ENCODE peak calls at places on chromosome 1, in seven cellular contexts. F, A, J, Y, L, G and H are unnamed samples.

GRCh38 chr1:239944666-239945065 is 147.0 kb upstream of the FMN2 start:
- DNase-seq in G (no peak), J (no peak), A (no peak), L (no peak), Y (no peak), F (no peak), H (no peak)

GRCh38 chr1:51583532-51583931 is 33.4 kb upstream of the OSBPL9 start:
- DNase-seq in G (peak), J (no peak), A (peak), Y (no peak), L (no peak), F (no peak), H (no peak)

GRCh38 chr1:153404768-153405167 is 11.6 kb upstream of the S100A7A start:
- DNase-seq in G (no peak), A (peak), J (peak), Y (peak), L (peak), F (peak), H (peak)

GRCh38 chr1:53060580-53060979 is 1.4 kb upstream of the PODN start:
- DNase-seq in L (no peak), F (no peak), J (no peak), Y (no peak), G (peak), A (no peak), H (no peak)

GRCh38 chr1:200305806-200306205 is 104.0 kb downstream of the ZNF281 start:
- DNase-seq in J (no peak), A (no peak), F (no peak), Y (no peak), G (no peak), L (no peak), H (no peak)

GRCh38 chr1:15749399-15750291 is 7.3 kb downstream of the TMEM82 start:
- DNase-seq in G (no peak), J (no peak), F (no peak), Y (no peak), L (no peak), A (no peak), H (peak)

GRCh38 chr1:226674892-226675719 is 64.0 kb downstream of the ITPKB start:
- DNase-seq in A (no peak), G (no peak), F (no peak), L (no peak), J (no peak), Y (no peak), H (no peak)

GRCh38 chr1:11321656-11322491 is 48.9 kb downstream of the UBIAD1 start:
- DNase-seq in F (no peak), L (no peak), G (no peak), Y (no peak), A (no peak), J (no peak), H (peak)

GRCh38 chr1:14238472-14239059 is 359.9 kb upstream of the KAZN start:
- DNase-seq in G (no peak), F (no peak), Y (no peak), J (no peak), A (no peak), L (no peak), H (no peak)

DNA sequence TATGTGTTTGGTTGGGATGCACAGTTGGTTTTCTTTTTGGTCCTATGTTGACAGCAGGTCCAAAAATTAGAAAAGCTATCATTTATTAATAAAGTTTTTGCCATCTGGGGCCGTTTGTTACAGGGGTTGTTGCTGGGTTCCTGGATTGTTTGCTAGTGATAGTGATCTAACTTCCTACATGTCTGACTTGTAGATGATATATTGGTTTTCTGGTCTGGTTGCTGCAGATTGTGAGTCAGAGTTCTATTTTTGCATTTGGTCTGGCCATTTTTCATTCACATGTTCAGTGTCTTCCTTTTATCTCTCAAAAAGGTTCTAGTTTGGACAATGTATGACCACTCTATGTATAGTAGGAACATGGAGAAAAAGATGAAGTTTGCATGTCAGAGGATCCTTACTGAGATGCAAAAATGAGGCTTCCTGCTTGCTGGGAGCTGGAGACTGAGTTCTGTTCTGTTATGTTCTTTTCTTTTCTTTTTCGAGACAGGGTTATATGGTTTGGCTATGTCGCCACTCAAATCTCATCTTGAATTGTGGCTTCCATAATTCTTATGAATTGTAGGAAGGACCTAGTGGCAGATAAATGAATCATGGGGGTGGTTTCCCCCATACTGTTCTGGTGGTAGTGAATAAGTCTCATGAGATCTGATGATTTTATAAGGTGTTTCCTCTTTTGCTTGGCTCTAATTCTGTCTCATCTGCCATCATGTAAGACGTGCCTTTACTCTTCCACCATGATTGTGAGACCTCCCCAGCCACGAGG is 4.1 kb upstream of the NVL start:
- DNase-seq in A (no peak), L (no peak), F (no peak), J (no peak), Y (no peak), G (peak), H (no peak)
- TF ChIP-seq USF2 in A (no peak), L (no peak), F (no peak), J (no peak), Y (no peak), G (no peak), H (no peak)

DNA sequence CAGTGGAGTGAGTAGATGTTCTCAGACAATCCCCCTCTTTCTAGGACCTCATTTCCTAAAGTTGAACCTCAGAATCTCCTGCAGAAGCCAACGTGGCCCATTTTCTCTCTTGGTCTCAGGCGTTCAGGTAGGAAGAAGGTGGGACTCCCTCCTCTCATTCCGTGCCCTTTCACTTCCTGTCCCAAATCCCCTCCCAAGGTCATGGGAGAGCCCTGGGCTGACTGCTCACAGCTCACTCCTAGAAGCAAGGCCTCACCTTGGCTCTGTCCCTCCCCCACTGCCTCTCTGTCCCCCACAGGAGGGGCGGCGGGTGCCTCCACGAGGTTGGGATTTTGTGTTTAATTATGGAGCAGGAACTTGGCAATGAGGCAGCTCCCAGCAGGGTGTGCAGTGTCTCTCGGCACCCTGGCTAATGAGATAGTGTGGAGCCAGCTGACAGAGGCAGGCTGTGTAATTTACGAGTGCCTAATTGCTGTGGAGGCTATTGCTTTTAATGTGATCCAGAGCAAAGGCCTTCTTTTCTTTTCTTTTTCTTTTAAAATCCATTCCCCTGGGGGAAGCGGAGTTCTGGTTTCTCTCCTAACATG is 9.1 kb upstream of the CDK18 start:
- DNase-seq in L (no peak), G (no peak), Y (peak), F (no peak), A (no peak), J (no peak), H (no peak)
- TF ChIP-seq USF2 in L (no peak), G (no peak), Y (no peak), F (no peak), A (no peak), J (no peak), H (no peak)

GRCh38 chr1:230926182-230926581 is 52.5 kb downstream of the TTC13 start:
- DNase-seq in A (no peak), F (no peak), J (no peak), G (no peak), Y (no peak), L (no peak), H (no peak)

GRCh38 chr1:230916607-230917283 is 48.4 kb upstream of the C1orf198 start:
- DNase-seq in J (no peak), Y (no peak), L (no peak), A (no peak), G (no peak), F (no peak), H (no peak)

GRCh38 chr1:230919201-230919600 is 50.9 kb upstream of the C1orf198 start:
- DNase-seq in A (no peak), L (no peak), G (no peak), J (no peak), Y (no peak), F (no peak), H (no peak)

GRCh38 chr1:230917284-230918135 is 49.2 kb upstream of the C1orf198 start:
- DNase-seq in Y (peak), F (peak), A (peak), G (peak), J (peak), L (peak), H (peak)

DNA sequence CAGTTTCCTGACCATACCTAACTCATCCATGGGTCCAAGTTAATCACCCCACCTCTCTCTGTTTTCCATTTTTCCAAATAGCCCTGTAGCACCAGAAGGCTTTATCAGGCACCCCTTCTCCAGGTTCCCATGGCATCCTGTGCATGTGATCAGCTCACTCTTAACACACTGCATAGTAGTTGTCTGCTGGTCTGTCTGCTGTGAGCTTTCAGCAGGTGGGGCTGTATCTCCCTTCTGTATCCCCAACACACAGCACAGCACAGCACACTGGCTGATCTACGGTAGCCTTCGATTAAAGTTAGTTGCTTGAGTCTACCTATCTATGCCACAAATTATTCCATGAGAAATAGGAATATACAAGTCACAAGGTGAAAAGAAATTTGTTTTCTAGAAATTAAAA is 54.3 kb upstream of the C1orf198 start:
- DNase-seq in L (no peak), Y (no peak), G (no peak), A (no peak), J (no peak), F (no peak), H (no peak)
- TF ChIP-seq USF2 in L (no peak), Y (no peak), G (no peak), A (no peak), J (no peak), F (no peak), H (no peak)

GRCh38 chr1:222634180-222635013 is 16.5 kb downstream of the MIA3 start:
- DNase-seq in L (no peak), F (peak), G (peak), J (peak), Y (peak), A (peak), H (peak)
- TF ChIP-seq USF2 in L (no peak), F (no peak), G (no peak), J (no peak), Y (no peak), A (no peak), H (no peak)

GRCh38 chr1:29284286-29284960 is 48.1 kb downstream of the PTPRU start:
- DNase-seq in A (no peak), G (no peak), Y (no peak), L (no peak), F (no peak), J (no peak), H (no peak)

GRCh38 chr1:29286194-29286767 is 50.0 kb downstream of the PTPRU start:
- DNase-seq in J (no peak), F (no peak), L (no peak), G (no peak), Y (no peak), A (no peak), H (no peak)

GRCh38 chr1:29285771-29286170 is 49.4 kb downstream of the PTPRU start:
- DNase-seq in J (no peak), G (no peak), L (no peak), F (no peak), Y (no peak), A (no peak), H (no peak)

GRCh38 chr1:29283804-29284195 is 47.5 kb downstream of the PTPRU start:
- DNase-seq in F (no peak), Y (no peak), G (no peak), L (no peak), J (peak), A (no peak), H (no peak)

GRCh38 chr1:29284961-29285560 is 48.7 kb downstream of the PTPRU start:
- DNase-seq in A (no peak), L (no peak), Y (no peak), J (no peak), G (no peak), F (no peak), H (no peak)
- TF ChIP-seq USF2 in A (no peak), L (no peak), Y (no peak), J (no peak), G (no peak), F (no peak), H (no peak)

GRCh38 chr1:61053712-61054608 is 28.4 kb upstream of the NFIA start:
- DNase-seq in Y (peak), J (peak), F (no peak), L (no peak), G (no peak), A (no peak), H (peak)
- TF ChIP-seq USF2 in Y (no peak), J (no peak), F (no peak), L (no peak), G (no peak), A (no peak), H (no peak)

GRCh38 chr1:18945401-18945849 is 11.1 kb downstream of the IFFO2 start:
- DNase-seq in F (no peak), G (peak), A (no peak), J (peak), Y (no peak), L (no peak), H (no peak)
- TF ChIP-seq USF2 in F (no peak), G (no peak), A (no peak), J (no peak), Y (no peak), L (no peak), H (no peak)

GRCh38 chr1:2236695-2237677 is 8.9 kb downstream of the SKI start:
- DNase-seq in J (no peak), F (no peak), Y (no peak), G (no peak), A (no peak), L (no peak), H (no peak)
- TF ChIP-seq USF2 in J (no peak), F (no peak), Y (no peak), G (no peak), A (no peak), L (no peak), H (no peak)

DNA sequence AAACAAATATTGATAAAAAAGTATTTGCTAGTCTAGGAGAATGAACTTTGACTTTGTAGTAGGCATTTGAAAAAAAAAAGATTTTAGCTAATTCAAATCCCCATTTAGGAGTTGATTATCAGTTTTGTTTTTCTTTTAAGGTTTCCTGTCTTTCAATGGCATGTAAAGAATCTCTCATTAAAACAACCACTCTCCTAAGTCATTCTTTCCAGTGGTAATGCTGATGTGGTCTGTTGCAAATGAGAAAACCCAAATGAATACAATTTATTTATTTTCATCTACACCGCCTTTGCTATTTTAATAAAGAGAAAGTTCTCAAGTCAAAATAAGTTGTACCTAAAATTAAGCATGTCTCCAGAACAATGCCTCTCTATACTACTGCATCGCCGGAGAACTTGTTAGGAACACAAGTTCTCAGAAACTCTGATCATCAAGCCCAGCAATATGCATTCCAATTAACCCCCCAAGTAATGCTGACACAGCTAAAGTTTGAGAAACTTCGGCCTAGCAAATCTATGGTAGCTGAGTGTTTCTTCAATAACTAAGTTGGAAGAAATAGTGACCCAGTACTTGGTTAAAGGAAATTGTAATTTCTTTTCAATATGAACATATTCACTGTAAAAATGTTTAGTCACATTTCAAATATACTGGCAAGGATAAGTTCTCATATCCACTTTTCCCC is 255.1 kb downstream of the PTPRC start:
- DNase-seq in Y (no peak), L (no peak), G (no peak), A (no peak), F (no peak), J (no peak), H (no peak)
- TF ChIP-seq USF2 in Y (no peak), L (no peak), G (no peak), A (no peak), F (no peak), J (no peak), H (no peak)

GRCh38 chr1:41364444-41365319 is 3.4 kb downstream of the FOXO6 start:
- DNase-seq in J (peak), A (no peak), G (no peak), F (no peak), L (no peak), Y (no peak), H (no peak)
- TF ChIP-seq USF2 in J (no peak), A (no peak), G (no peak), F (no peak), L (no peak), Y (no peak), H (no peak)